ENCODE peak calls at places on chromosomes 3 and 15, in five cellular contexts. S is GM12878, G is SK-N-SH, H is HepG2, Z is HEK293T. B is an unnamed sample.

GRCh38 chr3:185961675-185962232 is 23.9 kb upstream of the TRA2B start:
- DNase-seq in G (no peak), Z (no peak), S (no peak), H (no peak), B (no peak)

GRCh38 chr3:77259701-77260100 is 219.8 kb downstream of the ROBO2 start:
- DNase-seq in S (no peak), H (no peak), G (no peak), Z (no peak), B (no peak)

GRCh38 chr3:160003520-160004128 is 15.0 kb downstream of the IL12A start:
- DNase-seq in G (peak), Z (peak), S (no peak), H (peak), B (peak)

GRCh38 chr3:159830523-159831151 is 158.0 kb upstream of the IL12A start:
- DNase-seq in G (no peak), Z (no peak), H (no peak), S (no peak), B (no peak)

GRCh38 chr15:92061511-92062200 is 208.1 kb downstream of the SLCO3A1 start:
- DNase-seq in Z (no peak), G (no peak), S (no peak), H (no peak), B (no peak)

GRCh38 chr3:45871834-45872233 is 14.5 kb upstream of the CCR9 start:
- DNase-seq in Z (no peak), H (no peak), S (no peak), G (no peak), B (no peak)

GRCh38 chr3:197021231-197021630 is 8.4 kb downstream of the MELTF start:
- DNase-seq in Z (no peak), S (no peak), H (no peak), G (no peak), B (no peak)

GRCh38 chr3:61315874-61316273 is 64.6 kb upstream of the FHIT start:
- DNase-seq in H (peak), S (no peak), Z (peak), G (no peak), B (no peak)

GRCh38 chr15:38128389-38128788 is 124.2 kb upstream of the SPRED1 start:
- DNase-seq in G (no peak), Z (no peak), S (no peak), H (no peak), B (no peak)
- TF ChIP-seq FOXM1 in G (no peak), Z (no peak), S (no peak), H (no peak), B (no peak)

DNA sequence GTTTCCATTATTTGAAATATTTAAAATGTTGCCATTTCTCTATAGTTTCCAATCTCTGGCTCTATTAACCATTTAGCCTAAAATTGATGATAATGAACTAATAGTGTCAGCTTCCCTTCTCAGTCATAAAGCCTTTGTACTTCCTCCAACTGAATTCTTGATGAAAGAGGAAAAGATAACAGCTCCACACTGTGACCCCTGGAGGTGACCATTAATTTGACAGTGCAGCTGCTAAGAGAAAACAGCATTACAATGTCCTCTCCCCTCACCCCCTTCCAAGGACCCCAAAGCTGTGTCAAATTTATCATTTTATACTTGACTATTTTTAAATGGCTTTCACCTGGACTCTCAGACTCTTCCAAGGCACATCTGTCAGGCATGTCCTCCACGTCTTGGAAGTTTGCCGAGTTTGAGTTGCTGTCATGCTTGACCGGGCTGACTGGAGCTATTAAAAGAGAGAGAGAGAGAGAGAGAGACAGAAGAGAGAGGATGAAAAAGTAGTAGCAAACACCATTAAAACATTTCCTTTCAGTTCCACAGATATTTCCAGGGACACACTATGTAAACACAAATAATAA is 236.5 kb downstream of the WDR72 start:
- DNase-seq in H (no peak), G (no peak), S (no peak), Z (no peak), B (no peak)
- TF ChIP-seq FOXM1 in H (no peak), G (no peak), S (no peak), Z (no peak), B (no peak)

GRCh38 chr15:45136378-45136764 is 6.6 kb downstream of the DUOX1 start:
- DNase-seq in G (no peak), S (no peak), Z (no peak), H (no peak), B (peak)
- TF ChIP-seq FOXM1 in G (no peak), S (no peak), Z (no peak), H (no peak), B (no peak)

DNA sequence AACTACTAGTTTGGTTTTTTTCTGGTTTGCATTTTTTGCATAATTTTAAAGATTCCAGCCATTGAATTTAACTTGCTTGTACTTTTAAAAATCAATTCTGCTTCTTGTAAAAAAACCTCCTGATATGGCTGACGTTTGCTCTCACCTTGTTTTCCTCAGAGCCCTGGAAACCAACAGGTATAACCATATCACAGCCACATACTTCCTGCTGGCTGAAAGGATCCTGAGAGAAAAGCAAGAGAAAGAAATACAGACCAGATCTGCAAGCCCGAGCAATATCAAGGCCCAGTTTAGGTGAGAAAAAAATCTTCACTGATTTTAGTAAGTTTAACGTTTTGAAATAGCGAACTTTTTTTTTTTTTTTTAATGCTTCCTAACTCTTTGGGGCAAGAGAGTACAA is 56.8 kb downstream of the SNRK start:
- DNase-seq in G (no peak), S (no peak), H (no peak), Z (no peak), B (no peak)
- TF ChIP-seq FOXM1 in G (no peak), S (no peak), H (no peak), Z (no peak), B (no peak)

DNA sequence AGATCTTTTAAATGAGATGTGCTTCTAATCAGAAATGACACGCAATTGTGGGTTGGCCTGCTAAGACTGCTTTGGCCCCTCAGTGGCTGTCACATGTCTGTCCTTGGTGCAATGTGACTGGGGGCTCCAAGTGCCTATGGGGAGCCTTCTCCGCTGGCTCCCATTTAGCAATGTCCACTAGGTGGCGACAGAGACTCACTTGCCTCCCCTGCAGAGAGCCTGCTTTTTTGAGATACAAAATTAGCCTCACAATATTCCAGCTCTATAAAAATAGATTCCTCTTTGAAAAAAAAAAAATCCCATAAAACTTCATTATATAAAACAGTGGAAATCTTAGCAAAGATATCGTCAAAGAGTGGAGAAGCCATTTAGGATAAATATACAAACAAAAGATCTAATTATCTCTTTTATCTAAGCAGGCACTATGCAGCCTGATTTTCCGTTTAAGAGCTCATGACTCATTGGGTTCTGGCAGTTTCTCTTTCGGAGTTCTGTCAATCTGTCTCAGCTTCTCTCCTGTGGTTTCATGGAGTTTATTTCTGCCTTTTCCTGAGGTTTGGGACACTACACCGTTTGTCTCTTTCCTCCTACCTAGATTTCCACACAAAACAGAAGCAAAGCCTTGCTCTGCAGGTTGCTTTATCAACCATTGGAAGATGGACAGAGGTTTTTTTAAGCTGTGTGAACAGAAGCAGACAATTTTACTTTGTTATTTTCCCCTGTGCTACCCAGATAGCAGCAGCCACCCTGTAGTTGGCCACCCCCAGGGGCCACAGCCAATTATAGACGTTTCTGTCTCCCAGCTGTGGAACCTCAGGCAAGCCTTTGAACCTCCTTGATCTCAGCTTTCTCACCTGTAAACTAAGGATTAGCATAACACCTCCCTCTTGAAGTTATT is 68.4 kb upstream of the TNFAIP8L3 start:
- DNase-seq in G (peak), Z (peak), H (peak), S (peak), B (peak)
- TF ChIP-seq FOXM1 in G (no peak), Z (no peak), H (no peak), S (peak), B (no peak)

GRCh38 chr15:42650208-42651066 is 75.0 kb downstream of the STARD9 start:
- DNase-seq in Z (peak), G (peak), S (peak), H (peak), B (peak)
- TF ChIP-seq FOXM1 in Z (no peak), G (no peak), S (no peak), H (no peak), B (no peak)

DNA sequence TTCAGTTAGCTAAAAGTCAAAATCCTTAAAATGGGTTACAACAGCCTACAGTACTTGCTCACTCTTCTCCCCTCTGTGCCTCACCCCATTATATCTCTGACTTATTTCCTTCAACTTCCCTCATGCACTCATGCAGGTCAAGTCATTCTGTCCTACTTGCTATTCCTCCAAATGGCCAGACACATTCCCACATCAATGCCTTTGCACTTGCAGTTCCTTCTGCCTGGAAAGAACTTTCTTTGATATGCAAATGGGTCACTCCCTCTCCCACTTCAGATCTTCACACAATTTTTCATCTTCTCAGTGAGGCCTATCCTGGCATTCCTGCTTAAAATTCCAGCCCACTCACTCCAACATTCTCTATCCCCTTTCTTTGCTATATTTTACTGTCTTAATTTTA is 547.2 kb upstream of the TGFBR2 start:
- DNase-seq in S (no peak), H (no peak), Z (no peak), G (no peak), B (no peak)
- TF ChIP-seq FOXM1 in S (no peak), H (no peak), Z (no peak), G (no peak), B (no peak)

B was measured in K562.